ENCODE peak calls at places on chromosomes 13 and 19, in eight cellular contexts. Z is uterus; S is pons; F is stomach; A is activated CD4-positive, alpha-beta T cell treated with anti-CD3 and anti-CD28 coated beads, Interleukin-2, amount 50 U/mL, for 4 hours; T is CD4-positive, alpha-beta T cell; B is progenitor cell of endocrine pancreas; U is stimulated activated CD8-positive, alpha-beta memory T cell treated with anti-CD3 and anti-CD28 coated beads, Interleukin-4, amount 100 ng/mL, for 48 hours. Y is an unnamed sample.

GRCh38 chr19:14165986-14166385 is 29.6 kb upstream of the ASF1B start:
- DNase-seq in U (peak), B (no peak), A (no peak), F (no peak), S (no peak), T (no peak), Z (no peak), Y (peak)

GRCh38 chr13:58542530-58542929 is 911.0 kb downstream of the PCDH17 start:
- DNase-seq in F (no peak), A (no peak), Z (no peak), U (no peak), B (no peak), T (no peak), S (no peak), Y (no peak)

GRCh38 chr13:86932935-86933334 is 738.2 kb upstream of the SLITRK5 start:
- DNase-seq in Z (no peak), A (no peak), B (no peak), T (no peak), U (no peak), S (no peak), F (no peak), Y (no peak)

GRCh38 chr19:51749979-51750378 is 1.7 kb downstream of the FPR1 start:
- DNase-seq in S (no peak), T (no peak), B (no peak), Z (no peak), F (no peak), U (no peak), A (no peak), Y (no peak)

GRCh38 chr19:50171752-50172151 is 8.7 kb upstream of the IZUMO2 start:
- DNase-seq in U (no peak), F (no peak), T (no peak), A (no peak), Z (no peak), B (no peak), S (no peak), Y (no peak)

GRCh38 chr19:44856438-44857083 is 10.5 kb downstream of the NECTIN2 start:
- DNase-seq in T (no peak), A (no peak), U (no peak), S (peak), Z (no peak), F (peak), B (no peak), Y (no peak)

GRCh38 chr13:78022164-78022877 is 103.7 kb upstream of the EDNRB start:
- DNase-seq in S (peak), B (no peak), F (peak), Z (no peak), U (peak), T (peak), A (peak), Y (peak)

GRCh38 chr19:7152568-7152967 is 83.1 kb downstream of the ZNF557 start:
- DNase-seq in U (no peak), F (no peak), B (no peak), T (no peak), A (no peak), S (no peak), Z (no peak), Y (no peak)

GRCh38 chr19:28602675-28603298 is 610.2 kb downstream of the UQCRFS1 start:
- DNase-seq in B (no peak), T (no peak), Z (no peak), A (no peak), F (no peak), U (no peak), S (no peak), Y (no peak)

GRCh38 chr19:52959613-52960295 is 2.9 kb downstream of the ZNF816 start:
- DNase-seq in F (no peak), Z (no peak), S (no peak), U (no peak), T (no peak), A (no peak), B (no peak), Y (no peak)

GRCh38 chr13:112812306-112813034 is 122.6 kb downstream of the ATP11A start:
- DNase-seq in Z (peak), B (no peak), F (peak), A (no peak), T (no peak), S (no peak), U (no peak), Y (no peak)

GRCh38 chr13:94192576-94192975 is 286.9 kb downstream of the DCT start:
- DNase-seq in S (no peak), Z (no peak), U (peak), T (no peak), F (no peak), A (no peak), B (no peak), Y (no peak)

GRCh38 chr19:49492573-49493411 is 3.4 kb upstream of the RPS11 start:
- DNase-seq in F (no peak), B (no peak), S (no peak), T (no peak), A (no peak), U (peak), Z (no peak), Y (no peak)

Y was measured in immature natural killer cell.